ENCODE peak calls at places on chromosomes 6 and 20, in seven cellular contexts. U is H1, D is K562, W is HepG2, I is Panc1, B is GM12878, E is SK-N-SH. C is an unnamed sample.

GRCh38 chr6:157763894-157764345 is 59.1 kb upstream of the SNX9 start:
- DNase-seq in U (no peak), D (no peak), W (no peak), I (peak; percentile 38), B (peak; percentile 56), E (no peak), C (no peak)

GRCh38 chr20:58308680-58309527 is 611 bp upstream of the RAB22A start:
- DNase-seq in U (no peak), D (peak; percentile 83), W (no peak), I (no peak), B (no peak), E (peak; percentile 92), C (no peak)

GRCh38 chr6:145315982-145316600 is 419.2 kb downstream of the EPM2A start:
- DNase-seq in U (no peak), D (no peak), W (no peak), I (no peak), B (no peak), E (no peak), C (no peak)

GRCh38 chr6:4653141-4653540 is 123.1 kb upstream of the CDYL start:
- DNase-seq in U (no peak), D (no peak), W (no peak), I (no peak), B (no peak), E (no peak), C (no peak)

GRCh38 chr6:108801331-108801730 is 46.9 kb upstream of the ARMC2 start:
- DNase-seq in U (no peak), D (no peak), W (no peak), I (no peak), B (no peak), E (no peak), C (no peak)

GRCh38 chr6:137717074-137718073 is 149.7 kb upstream of the TNFAIP3 start:
- DNase-seq in U (no peak), D (no peak), W (no peak), I (no peak), B (no peak), E (no peak), C (no peak)

GRCh38 chr20:58883243-58883691 is 30.8 kb downstream of the GNAS start:
- DNase-seq in U (no peak), D (no peak), W (no peak), I (no peak), B (no peak), E (no peak), C (no peak)

GRCh38 chr6:49336514-49337131 is 126.4 kb downstream of the MMUT start:
- DNase-seq in U (no peak), D (no peak), W (no peak), I (no peak), B (no peak), E (no peak), C (no peak)

GRCh38 chr20:63315982-63316491 is 23.1 kb downstream of the COL20A1 start:
- DNase-seq in U (no peak), D (no peak), W (no peak), I (no peak), B (no peak), E (no peak), C (no peak)

GRCh38 chr20:57346477-57346876 is 4.6 kb upstream of the RAE1 start:
- DNase-seq in U (peak; percentile 62), D (peak; percentile 52), W (peak; percentile 69), I (peak; percentile 51), B (no peak), E (peak; percentile 65), C (peak; percentile 55)

GRCh38 chr6:26536571-26537159 is 1.5 kb upstream of the HMGN4 start:
- DNase-seq in U (no peak), D (no peak), W (peak; percentile 35), I (no peak), B (no peak), E (peak; percentile 41), C (no peak)

GRCh38 chr6:30530013-30530412 is 26.3 kb downstream of the GNL1 start:
- DNase-seq in U (no peak), D (no peak), W (peak; percentile 55), I (no peak), B (no peak), E (no peak), C (no peak)

GRCh38 chr6:32332433-32332832 is 39.3 kb downstream of the TSBP1 start:
- DNase-seq in U (no peak), D (no peak), W (no peak), I (no peak), B (no peak), E (no peak), C (no peak)

GRCh38 chr20:58218665-58219341 is 9.7 kb downstream of the ANKRD60 start:
- DNase-seq in U (no peak), D (no peak), W (no peak), I (no peak), B (no peak), E (no peak), C (no peak)

GRCh38 chr20:48524582-48524981 is 303.2 kb downstream of the PREX1 start:
- DNase-seq in U (no peak), D (no peak), W (no peak), I (no peak), B (no peak), E (no peak), C (no peak)

GRCh38 chr20:61861858-61862257 is 203.8 kb downstream of the TAF4 start:
- DNase-seq in U (no peak), D (no peak), W (no peak), I (no peak), B (no peak), E (no peak), C (no peak)

GRCh38 chr20:61861054-61861841 is 204.4 kb downstream of the TAF4 start:
- DNase-seq in U (no peak), D (no peak), W (no peak), I (no peak), B (no peak), E (no peak), C (no peak)

GRCh38 chr20:61860588-61860987 is 205.1 kb downstream of the TAF4 start:
- DNase-seq in U (no peak), D (no peak), W (no peak), I (no peak), B (no peak), E (no peak), C (no peak)

GRCh38 chr20:61857884-61858283 is 207.8 kb downstream of the TAF4 start:
- DNase-seq in U (no peak), D (no peak), W (no peak), I (no peak), B (no peak), E (no peak), C (no peak)

DNA sequence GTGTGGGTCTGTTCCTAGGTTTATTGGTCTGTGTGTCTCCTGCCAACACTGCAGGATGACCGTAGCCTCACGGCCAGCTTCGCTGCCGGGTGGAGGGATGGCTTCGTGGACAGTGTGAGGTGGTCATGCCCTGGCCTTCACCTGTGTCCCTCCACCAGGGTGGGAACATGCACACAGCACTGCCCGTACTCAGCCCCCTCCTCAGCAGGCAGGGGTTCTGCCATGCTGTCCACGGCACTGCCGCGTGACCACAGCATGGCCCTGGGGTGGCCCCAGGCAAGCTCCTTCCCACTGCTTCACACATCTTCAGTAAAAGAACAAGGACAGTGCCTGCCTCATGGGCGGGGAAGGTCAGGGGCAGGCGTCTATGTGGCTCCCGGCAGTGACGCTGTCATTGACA is 206.0 kb downstream of the TAF4 start:
- DNase-seq in U (no peak), D (no peak), W (no peak), I (no peak), B (no peak), E (no peak), C (no peak)
- H3K4me1 ChIP-seq in U (no peaks in the 10 kb centered on the region), D (no peaks in the 10 kb centered on the region), W (no peaks in the 10 kb centered on the region), I (no peaks in the 10 kb centered on the region), B (no peaks in the 10 kb centered on the region), E (no peaks in the 10 kb centered on the region), C (no peaks in the 10 kb centered on the region)

GRCh38 chr6:13357551-13358075 is 29.3 kb upstream of the TBC1D7 start:
- DNase-seq in U (no peak), D (no peak), W (no peak), I (no peak), B (no peak), E (no peak), C (no peak)

GRCh38 chr6:13352165-13352564 is 23.8 kb upstream of the TBC1D7 start:
- DNase-seq in U (no peak), D (no peak), W (no peak), I (no peak), B (no peak), E (no peak), C (no peak)

GRCh38 chr6:13355969-13356368 is 27.6 kb upstream of the TBC1D7 start:
- DNase-seq in U (no peak), D (no peak), W (no peak), I (no peak), B (peak; percentile 92), E (no peak), C (no peak)

GRCh38 chr6:13354331-13355042 is 26.1 kb upstream of the TBC1D7 start:
- DNase-seq in U (no peak), D (peak; percentile 54), W (no peak), I (no peak), B (no peak), E (no peak), C (no peak)

GRCh38 chr6:13355043-13355945 is 27.0 kb upstream of the TBC1D7 start:
- DNase-seq in U (no peak), D (peak; percentile 31), W (peak; percentile 41), I (no peak), B (peak; percentile 66), E (no peak), C (peak; percentile 35)
- TF ChIP-seq SIN3A in U (no peak), D (no peak), W (no peak), I (no peak), B (no peak), E (peak; percentile 64), C (peak; percentile 27)

GRCh38 chr6:12077021-12077420 is 64.9 kb downstream of the HIVEP1 start:
- DNase-seq in U (no peak), D (no peak), W (no peak), I (no peak), B (no peak), E (no peak), C (no peak)

GRCh38 chr6:12075067-12075563 is 63.0 kb downstream of the HIVEP1 start:
- DNase-seq in U (no peak), D (no peak), W (peak; percentile 9), I (no peak), B (no peak), E (no peak), C (no peak)

GRCh38 chr6:12081776-12082175 is 69.7 kb downstream of the HIVEP1 start:
- DNase-seq in U (no peak), D (no peak), W (no peak), I (no peak), B (no peak), E (no peak), C (no peak)

GRCh38 chr6:12082368-12082767 is 70.3 kb downstream of the HIVEP1 start:
- DNase-seq in U (no peak), D (no peak), W (no peak), I (no peak), B (no peak), E (no peak), C (no peak)

DNA sequence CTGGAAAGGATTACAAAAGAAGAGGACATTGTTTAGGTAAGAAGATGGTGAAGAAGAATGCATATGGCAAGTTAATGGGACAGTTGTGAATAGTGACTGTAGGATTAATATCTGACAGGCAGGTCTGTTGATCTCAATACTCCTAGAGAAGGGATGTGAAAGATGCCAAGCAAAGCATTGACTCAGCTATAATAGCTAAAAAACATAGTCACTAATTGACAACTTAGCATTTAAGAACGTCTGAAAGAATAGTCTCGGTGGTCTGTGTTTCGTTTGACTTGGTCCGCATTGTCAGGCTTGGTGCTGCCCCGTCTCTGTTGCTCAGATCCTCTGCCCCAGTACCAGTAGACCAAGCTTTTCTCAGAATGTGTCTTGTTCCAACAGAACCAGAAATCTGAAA is 65.9 kb downstream of the HIVEP1 start:
- DNase-seq in U (no peak), D (no peak), W (no peak), I (no peak), B (no peak), E (no peak), C (no peak)
- H3K4me1 ChIP-seq in U (no peaks in the 10 kb centered on the region), D (peaks cover 8% of the 10 kb centered on the region), W (no peaks in the 10 kb centered on the region), I (no peaks in the 10 kb centered on the region), B (peaks cover 14% of the 10 kb centered on the region), E (peaks cover 10% of the 10 kb centered on the region), C (no peaks in the 10 kb centered on the region)

GRCh38 chr6:80460396-80460912 is 354.0 kb downstream of the BCKDHB start:
- DNase-seq in U (no peak), D (no peak), W (no peak), I (no peak), B (no peak), E (no peak), C (no peak)
- TF ChIP-seq SIN3A in U (no peak), D (no peak), W (no peak), I (no peak), B (no peak), E (no peak), C (no peak)